ENCODE peak calls at places on chromosomes 13 and 19, in seven cellular contexts. F, X, C, L, M, E and A are unnamed samples.

GRCh38 chr19:50820549-50821247 is 2.9 kb downstream of the KLK1 start:
- DNase-seq in X (peak), M (no peak), F (no peak), E (no peak), C (no peak), L (peak), A (no peak)

GRCh38 chr19:16447015-16447384 is 24.8 kb downstream of the EPS15L1 start:
- DNase-seq in X (peak), L (peak), M (no peak), E (no peak), C (peak), F (peak), A (peak)

GRCh38 chr19:40273469-40274360 is 11.4 kb downstream of the AKT2 start:
- DNase-seq in F (no peak), M (no peak), L (no peak), E (no peak), X (no peak), C (no peak), A (no peak)

GRCh38 chr19:39412867-39413268 is 399 bp downstream of the PLEKHG2 start:
- DNase-seq in F (no peak), X (no peak), M (no peak), L (no peak), C (no peak), E (no peak), A (no peak)

GRCh38 chr19:4519521-4520277 is 1.4 kb upstream of the PLIN4 start:
- DNase-seq in M (no peak), F (no peak), L (peak), E (no peak), X (peak), C (no peak), A (no peak)

GRCh38 chr19:50669319-50670101 is 20.3 kb downstream of the C19orf81 start:
- DNase-seq in L (no peak), M (no peak), F (no peak), X (peak), E (no peak), C (peak), A (no peak)

GRCh38 chr13:33992891-33993336 is 175.0 kb downstream of the RFC3 start:
- DNase-seq in F (no peak), M (no peak), E (no peak), C (no peak), L (no peak), X (no peak), A (no peak)

GRCh38 chr13:41655997-41656396 is 198.6 kb downstream of the RGCC start:
- DNase-seq in M (no peak), C (no peak), L (no peak), F (no peak), X (no peak), E (no peak), A (no peak)

GRCh38 chr19:7272856-7273578 is 21.2 kb downstream of the INSR start:
- DNase-seq in E (no peak), C (no peak), F (no peak), L (no peak), M (no peak), X (no peak), A (no peak)

DNA sequence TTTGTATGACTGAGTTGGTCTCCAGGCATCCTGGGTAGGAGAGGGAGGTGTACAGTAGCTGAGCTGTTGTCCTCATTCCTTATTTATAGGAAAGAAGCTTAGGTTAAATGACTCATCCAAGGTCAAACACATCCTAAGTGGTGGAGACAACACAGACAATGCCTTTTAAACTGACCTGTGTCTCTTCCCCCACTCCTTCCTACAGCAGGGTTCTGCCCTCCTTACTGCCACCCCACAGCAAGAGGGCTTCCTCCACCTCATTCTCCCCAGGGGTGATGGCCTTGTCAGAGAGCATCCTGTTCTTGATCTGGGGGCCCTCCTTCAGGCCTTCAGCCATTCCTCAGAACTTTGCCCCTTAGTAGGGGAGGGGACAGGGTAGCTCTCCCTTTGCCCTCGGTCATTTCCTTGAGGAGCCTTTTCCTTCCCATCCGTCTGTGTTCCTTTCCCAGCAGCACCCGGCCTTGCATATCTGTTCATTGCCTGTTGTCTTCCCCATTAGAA is 48.2 kb upstream of the GPI start:
- DNase-seq in E (peak), C (no peak), F (no peak), M (no peak), L (no peak), X (peak), A (no peak)
- H3K27ac ChIP-seq in E (no peak), C (no peak), F (peak), M (no peak), L (peak), X (peak), A (no peak)

DNA sequence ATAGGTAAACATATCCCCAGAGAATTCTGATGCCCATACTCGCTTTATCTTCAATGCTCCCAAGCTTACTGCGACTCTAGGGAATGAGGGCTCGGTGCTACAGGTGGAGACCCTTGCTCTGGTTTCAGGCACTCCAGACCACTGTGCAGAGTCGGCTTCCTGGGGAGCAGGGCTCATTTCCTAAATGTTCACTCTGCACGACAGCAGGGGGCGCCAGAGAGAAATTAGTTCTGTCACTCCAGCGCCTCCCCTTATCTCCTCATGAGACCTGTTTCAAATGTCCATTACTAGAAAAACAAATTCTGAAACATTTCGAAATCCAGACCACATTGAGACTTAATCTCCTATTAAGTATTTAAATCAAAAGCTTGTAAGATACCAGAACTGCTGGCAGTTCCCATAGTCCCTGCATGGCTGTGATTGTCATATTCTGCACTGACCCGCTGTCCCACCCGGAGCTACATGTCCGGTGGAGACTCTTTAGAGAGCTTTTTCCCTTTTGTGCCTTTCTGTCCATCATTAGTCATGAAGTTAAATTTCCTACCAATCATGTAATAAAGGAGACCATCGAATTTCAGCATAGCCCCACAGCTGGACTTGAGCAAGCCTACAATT is 22.4 kb downstream of the EPSTI1 start:
- DNase-seq in X (peak), M (peak), E (peak), L (peak), F (peak), C (peak), A (peak)
- TF ChIP-seq CTCF in X (peak), M (peak), E (peak), L (peak), F (peak), C (peak), A (peak)

GRCh38 chr19:45076851-45077730 is 813 bp upstream of the ZNF296 start:
- DNase-seq in F (no peak), M (no peak), L (no peak), E (no peak), X (peak), C (no peak), A (no peak)
- H3K27ac ChIP-seq in F (peak), M (no peak), L (peak), E (peak), X (peak), C (no peak), A (no peak)

DNA sequence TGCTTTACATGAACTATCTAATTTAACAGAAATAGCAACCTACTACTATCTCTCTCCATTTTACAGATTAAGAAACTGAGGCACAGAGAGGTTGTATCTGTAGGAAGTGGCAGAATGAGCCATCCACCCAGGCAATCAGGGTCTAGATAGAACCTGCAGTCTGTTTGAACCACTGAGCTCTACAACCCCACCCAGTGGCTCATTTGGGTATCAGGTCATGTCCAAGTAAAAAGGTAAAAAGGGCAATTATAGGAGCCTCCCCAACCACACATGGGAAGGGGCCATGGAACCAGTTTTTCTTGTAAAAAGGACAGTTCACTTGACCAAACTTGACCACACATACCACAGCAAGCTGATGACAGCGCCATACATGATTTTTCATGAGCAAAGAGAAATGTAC is 92.9 kb upstream of the SGCG start:
- DNase-seq in F (no peak), X (no peak), L (no peak), M (no peak), C (peak), E (peak), A (no peak)
- TF ChIP-seq CTCF in F (peak), X (peak), L (peak), M (no peak), C (peak), E (peak), A (no peak)

GRCh38 chr19:14113762-14114414 is 3.7 kb downstream of the PRKACA start:
- DNase-seq in X (peak), M (no peak), L (no peak), E (peak), C (no peak), F (no peak), A (no peak)
- H3K27ac ChIP-seq in X (peak), M (peak), L (peak), E (peak), C (peak), F (peak), A (peak)

GRCh38 chr13:100883453-100883852 is 208.9 kb upstream of the TMTC4 start:
- DNase-seq in E (no peak), F (no peak), M (no peak), L (no peak), C (no peak), X (no peak), A (no peak)
- TF ChIP-seq CTCF in E (no peak), F (no peak), M (no peak), L (no peak), C (no peak), X (no peak), A (no peak)